ENCODE peak calls at places on chromosomes 13 and 19, in five cellular contexts. O is psoas muscle, X is aorta, M is A549, K is body of pancreas. L is an unnamed sample. For H3K4me1, the result is how much of the 10 kb centered on the place peaks cover.

GRCh38 chr13:26965976-26966375 is 205.4 kb upstream of the GPR12 start:
- DNase-seq in O (peak), X (no peak), M (no peak), K (peak), L (peak)

GRCh38 chr13:54449922-54450321 is 1421.3 kb downstream of the OLFM4 start:
- DNase-seq in O (no peak), X (no peak), M (no peak), K (no peak), L (no peak)

GRCh38 chr13:76725211-76725610 is 161.0 kb downstream of the KCTD12 start:
- DNase-seq in O (no peak), X (no peak), M (no peak), K (no peak), L (no peak)

GRCh38 chr19:46069841-46070341 is 29.1 kb upstream of the IGFL4 start:
- DNase-seq in O (no peak), X (no peak), M (peak), K (no peak), L (no peak)

GRCh38 chr13:72537400-72537780 is 190.0 kb downstream of the MZT1 start:
- DNase-seq in O (no peak), X (no peak), M (no peak), K (no peak), L (no peak)

GRCh38 chr19:39054091-39054470 is 21.7 kb upstream of the FBXO27 start:
- DNase-seq in O (no peak), X (no peak), M (no peak), K (no peak), L (no peak)

GRCh38 chr13:92829930-92830329 is 396.7 kb upstream of the GPC6 start:
- DNase-seq in O (no peak), X (no peak), M (no peak), K (no peak), L (no peak)

GRCh38 chr13:32594339-32594738 is 8.1 kb downstream of the PDS5B start:
- DNase-seq in O (no peak), X (no peak), M (no peak), K (no peak), L (no peak)

GRCh38 chr19:29563688-29564087 is 37.9 kb downstream of the VSTM2B start:
- DNase-seq in O (no peak), X (no peak), M (no peak), K (peak), L (no peak)

GRCh38 chr13:28636677-28637317 is 22.1 kb upstream of the POMP start:
- DNase-seq in O (no peak), X (no peak), M (peak), K (peak), L (no peak)

GRCh38 chr19:377801-378581 is 31.0 kb downstream of the C2CD4C start:
- DNase-seq in O (no peak), X (peak), M (peak), K (no peak), L (no peak)

GRCh38 chr19:42140125-42140754 is 8.0 kb upstream of the POU2F2 start:
- DNase-seq in O (peak), X (peak), M (peak), K (peak), L (peak)

GRCh38 chr19:46904114-46905060 is 43.6 kb downstream of the ARHGAP35 start:
- DNase-seq in O (peak), X (peak), M (no peak), K (peak), L (peak)

GRCh38 chr19:7336321-7336973 is 12.3 kb upstream of the ARHGEF18 start:
- DNase-seq in O (no peak), X (no peak), M (no peak), K (no peak), L (no peak)

GRCh38 chr13:97100821-97101220 is 106.5 kb upstream of the OXGR1 start:
- DNase-seq in O (no peak), X (no peak), M (no peak), K (no peak), L (no peak)

DNA sequence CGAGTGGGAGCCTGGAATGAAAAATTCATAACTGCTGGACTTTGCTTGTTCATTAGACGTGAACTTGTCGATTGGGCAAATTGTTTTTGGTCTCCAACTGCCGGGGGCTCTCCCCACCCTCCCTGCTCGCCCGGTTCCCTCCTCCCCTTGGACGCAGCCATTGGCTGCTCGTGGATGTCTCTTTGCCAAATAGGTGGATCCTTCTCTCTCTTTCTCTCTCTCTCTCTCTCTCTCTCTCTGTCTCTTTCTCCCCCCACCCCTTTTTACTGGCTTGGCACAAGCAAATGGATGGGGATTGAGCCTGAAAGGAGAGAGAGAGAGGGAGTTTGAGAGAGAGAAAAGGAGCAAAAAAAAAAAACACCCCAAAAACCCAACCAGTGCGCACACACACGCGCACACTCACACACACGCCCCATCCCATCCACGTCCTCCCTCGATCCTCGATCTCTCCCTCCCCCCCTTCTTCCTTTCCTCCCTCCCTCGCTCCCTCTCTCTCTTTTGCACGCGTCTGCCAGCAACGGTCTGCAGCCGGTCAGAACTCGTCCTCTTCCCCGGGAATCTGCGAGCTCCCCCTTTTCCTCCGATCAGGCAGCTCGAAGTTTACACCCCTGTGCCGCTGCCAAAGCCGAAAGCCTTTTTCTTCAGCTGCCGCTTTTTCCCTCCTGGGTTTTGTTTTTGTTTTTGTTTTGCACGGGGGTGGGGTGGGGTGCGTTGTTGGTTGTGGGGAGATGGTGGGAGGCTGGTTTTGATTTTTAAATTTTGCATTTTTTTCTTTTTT is 27.8 kb downstream of the NFIX start:
- DNase-seq in O (peak), X (peak), M (no peak), K (peak), L (peak)
- H3K4me1 ChIP-seq in O (half or more), X (under half), M (under half), K (half or more), L (half or more)

GRCh38 chr13:46660859-46661258 is 107.9 kb downstream of the LRCH1 start:
- DNase-seq in O (no peak), X (no peak), M (no peak), K (no peak), L (no peak)
- H3K4me3 ChIP-seq in O (no peak), X (no peak), M (no peak), K (no peak), L (no peak)

DNA sequence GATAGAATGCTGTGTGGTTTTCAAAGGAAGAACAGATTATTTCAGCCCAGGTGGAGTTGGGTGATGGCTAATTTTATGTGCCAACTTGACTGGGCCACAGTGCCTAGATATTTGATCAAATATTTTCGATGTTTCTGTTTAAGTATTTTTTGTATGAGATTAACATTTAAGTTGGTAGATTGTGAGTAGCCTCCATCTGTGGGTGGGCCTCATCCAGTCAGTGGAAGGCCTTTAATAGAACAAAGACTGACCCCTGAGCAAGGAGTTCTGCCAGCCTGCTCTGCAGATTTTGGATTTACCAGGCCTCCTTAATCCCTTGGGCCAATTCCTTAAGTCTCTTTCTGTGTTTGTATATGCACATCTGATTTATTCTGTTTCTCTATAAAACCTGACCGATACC is 13.9 kb downstream of the LSM14A start:
- DNase-seq in O (no peak), X (no peak), M (no peak), K (no peak), L (no peak)
- H3K27ac ChIP-seq in O (no peak), X (no peak), M (no peak), K (no peak), L (no peak)

DNA sequence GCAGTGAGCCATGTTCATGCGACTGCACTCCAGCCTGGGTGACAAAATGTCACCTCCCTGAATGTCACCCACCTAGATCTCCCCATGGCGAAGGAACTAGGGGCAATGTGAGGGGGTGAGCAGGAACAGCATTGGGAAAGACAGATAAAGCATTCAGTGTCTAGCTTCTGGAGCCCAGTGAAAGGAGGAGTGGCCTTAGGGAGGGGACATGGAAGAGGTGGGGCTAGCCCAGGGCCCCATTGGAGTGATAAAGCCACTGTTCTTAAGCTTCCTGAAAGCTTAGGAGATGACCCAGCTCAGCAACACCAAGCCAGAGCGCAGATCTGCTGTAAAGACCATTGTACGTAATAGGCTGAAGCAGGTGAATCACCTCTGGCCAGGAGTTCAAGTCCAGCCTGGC is 13.0 kb upstream of the KCNN1 start:
- DNase-seq in O (no peak), X (no peak), M (no peak), K (no peak), L (no peak)
- H3K4me1 ChIP-seq in O (under half), X (under half), M (under half), K (under half), L (under half)

GRCh38 chr13:75478659-75479058 is 3.3 kb downstream of the TBC1D4 start:
- DNase-seq in O (no peak), X (no peak), M (no peak), K (no peak), L (no peak)
- H3K4me3 ChIP-seq in O (peak), X (no peak), M (no peak), K (no peak), L (peak)

GRCh38 chr19:12564016-12564664 is 12.9 kb upstream of the ZNF564 start:
- DNase-seq in O (peak), X (peak), M (peak), K (peak), L (peak)
- H3K27ac ChIP-seq in O (no peak), X (no peak), M (no peak), K (no peak), L (no peak)

GRCh38 chr19:49339364-49340068 is 4.3 kb downstream of the CD37 start:
- DNase-seq in O (peak), X (peak), M (no peak), K (peak), L (peak)
- H3K4me1 ChIP-seq in O (under half), X (under half), M (under half), K (under half), L (under half)

GRCh38 chr13:79780240-79780639 is 299.3 kb downstream of the NDFIP2 start:
- DNase-seq in O (no peak), X (no peak), M (no peak), K (no peak), L (no peak)
- H3K4me3 ChIP-seq in O (peak), X (no peak), M (no peak), K (no peak), L (no peak)

GRCh38 chr19:17282488-17283256 is 971 bp downstream of the ANKLE1 start:
- DNase-seq in O (peak), X (peak), M (peak), K (peak), L (peak)
- H3K27ac ChIP-seq in O (no peak), X (no peak), M (peak), K (no peak), L (no peak)

L was measured in heart right ventricle.